ENCODE peak calls at places on chromosomes 3 and 15, in eight cellular contexts. J is RWPE2, Q is heart right ventricle, M is Peyer's patch, C is WERI-Rb-1, G is prostate gland, O is OCI-LY7, E is ovary. T is an unnamed sample.

GRCh38 chr3:152355744-152356665 is 87.3 kb downstream of the MBNL1 start:
- DNase-seq in M (no peak), G (no peak), Q (no peak), E (no peak), C (no peak), J (no peak), O (no peak), T (no peak)

GRCh38 chr15:61099030-61099800 is 129.9 kb downstream of the RORA start:
- DNase-seq in E (no peak), O (no peak), M (no peak), C (no peak), G (no peak), Q (no peak), J (no peak), T (no peak)

GRCh38 chr3:189222927-189223706 is 51.3 kb downstream of the TPRG1 start:
- DNase-seq in J (no peak), O (no peak), G (no peak), C (no peak), Q (no peak), M (no peak), E (no peak), T (no peak)

GRCh38 chr3:133717424-133717823 is 28.8 kb upstream of the TF start:
- DNase-seq in C (no peak), G (no peak), M (no peak), O (no peak), J (no peak), Q (no peak), E (no peak), T (no peak)

GRCh38 chr3:56131976-56132590 is 336.2 kb downstream of the ERC2 start:
- DNase-seq in Q (no peak), M (no peak), E (no peak), G (no peak), C (no peak), J (no peak), O (no peak), T (no peak)

GRCh38 chr15:31280037-31280830 is 46.4 kb upstream of the KLF13 start:
- DNase-seq in J (peak; percentile 55), O (no peak), E (no peak), C (peak; percentile 50), M (peak; percentile 44), G (peak; percentile 3), Q (peak; percentile 27), T (peak; percentile 52)

GRCh38 chr3:58627580-58627894 is 39.0 kb downstream of the FAM3D start:
- DNase-seq in O (no peak), G (peak; percentile 39), J (no peak), C (no peak), M (no peak), E (peak; percentile 72), Q (peak; percentile 65), T (no peak)

GRCh38 chr3:129854460-129854859 is 39.1 kb downstream of the TMCC1 start:
- DNase-seq in E (no peak), M (no peak), Q (no peak), C (no peak), O (no peak), J (no peak), G (no peak), T (no peak)

DNA sequence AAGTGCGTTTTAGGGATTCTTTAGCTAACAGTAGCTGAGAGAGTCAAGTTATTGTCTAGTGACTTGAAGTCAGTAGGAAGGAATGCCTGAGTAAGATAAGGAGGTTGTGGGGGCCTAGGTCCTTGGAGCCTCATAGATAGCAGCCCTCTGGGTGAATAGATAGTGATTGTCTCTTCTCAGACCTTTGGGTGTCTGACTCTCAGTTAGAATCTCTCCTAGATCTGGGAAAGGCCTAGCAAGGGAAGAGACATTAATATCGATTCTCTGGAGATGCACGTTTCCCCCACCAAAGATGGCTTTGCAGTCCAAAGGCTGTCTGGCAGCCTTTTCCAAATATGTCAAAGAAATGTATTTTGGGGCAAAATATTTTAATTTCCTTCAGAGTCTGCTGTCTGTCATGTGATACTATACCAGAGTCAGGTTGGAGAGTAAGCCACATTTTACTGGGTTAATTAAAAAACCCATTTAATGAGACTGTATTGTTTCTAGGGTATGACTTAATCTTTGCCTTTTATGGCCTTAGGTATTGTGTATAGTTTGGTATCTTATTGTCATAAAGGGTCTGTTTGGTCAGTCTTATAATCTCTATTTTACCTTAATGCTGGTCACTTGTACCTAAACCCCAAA is 92.2 kb downstream of the ST6GAL1 start:
- DNase-seq in C (no peak), E (no peak), Q (no peak), G (no peak), M (no peak), J (no peak), O (no peak), T (no peak)
- H3K4me3 ChIP-seq in C (no peak overlapping the region), E (no peak overlapping the region), Q (no peak overlapping the region), G (no peak overlapping the region), M (no peak overlapping the region), J (no peak overlapping the region), O (peak overlapping the region; percentile 94), T (no peak overlapping the region)

DNA sequence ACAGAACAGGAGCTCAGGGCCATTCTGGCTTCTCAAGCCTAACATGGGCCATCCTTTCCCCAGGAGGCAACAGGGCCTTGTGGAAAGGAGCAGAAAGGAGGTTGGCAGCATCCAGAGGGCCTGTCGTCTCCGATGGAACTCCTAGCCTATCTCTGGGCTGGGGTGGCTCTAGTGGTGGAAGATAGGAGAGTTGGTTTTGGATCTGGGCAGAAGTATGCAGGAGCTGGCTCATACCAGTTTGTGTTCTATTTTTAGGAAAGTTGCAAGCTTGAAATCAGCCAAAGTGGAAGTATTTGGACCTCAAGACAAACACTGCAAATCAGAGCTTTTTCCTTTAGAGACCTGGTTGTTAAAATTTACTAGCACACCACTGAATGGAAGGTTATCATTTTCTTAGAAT is 35.4 kb upstream of the XCR1 start:
- DNase-seq in E (no peak), O (no peak), M (no peak), G (no peak), C (no peak), J (no peak), Q (no peak), T (no peak)
- H3K27ac ChIP-seq in E (no peak overlapping the region), O (no peak overlapping the region), M (no peak overlapping the region), G (no peak overlapping the region), C (no peak overlapping the region), J (no peak overlapping the region), Q (no peak overlapping the region), T (no peak overlapping the region)

GRCh38 chr3:5009506-5010100 is 30.4 kb downstream of the BHLHE40 start:
- DNase-seq in Q (no peak), C (no peak), O (no peak), E (no peak), M (peak; percentile 28), J (peak; percentile 23), G (no peak), T (peak; percentile 31)

GRCh38 chr3:5010140-5010539 is 30.9 kb downstream of the BHLHE40 start:
- DNase-seq in O (no peak), Q (no peak), E (no peak), C (no peak), M (no peak), G (no peak), J (no peak), T (no peak)

GRCh38 chr3:5012398-5012797 is 33.2 kb downstream of the BHLHE40 start:
- DNase-seq in J (no peak), G (no peak), M (no peak), O (peak; percentile 30), C (no peak), Q (no peak), E (no peak), T (peak; percentile 8)

GRCh38 chr3:5011555-5012256 is 32.5 kb downstream of the BHLHE40 start:
- DNase-seq in C (no peak), E (no peak), Q (no peak), M (peak; percentile 82), O (peak; percentile 87), J (no peak), G (no peak), T (peak; percentile 69)

GRCh38 chr3:5010706-5011554 is 31.7 kb downstream of the BHLHE40 start:
- DNase-seq in J (peak; percentile 20), E (no peak), G (no peak), M (peak; percentile 76), C (no peak), O (peak; percentile 14), Q (no peak), T (peak; percentile 34)
- H3K4me3 ChIP-seq in J (no peak overlapping the region), E (no peak overlapping the region), G (no peak overlapping the region), M (no peak overlapping the region), C (no peak overlapping the region), O (peak overlapping the region; percentile 40), Q (no peak overlapping the region), T (no peak overlapping the region)

GRCh38 chr15:64636541-64636940 is 138.8 kb downstream of the RBPMS2 start:
- DNase-seq in O (no peak), Q (no peak), J (no peak), M (no peak), G (no peak), E (no peak), C (no peak), T (no peak)
- H3K27ac ChIP-seq in O (no peak overlapping the region), Q (no peak overlapping the region), J (no peak overlapping the region), M (peak overlapping the region; percentile 55), G (peak overlapping the region; percentile 42), E (no peak overlapping the region), C (no peak overlapping the region), T (peak overlapping the region; percentile 40)

GRCh38 chr3:136931587-136931986 is 26.2 kb upstream of the IL20RB start:
- DNase-seq in C (no peak), M (no peak), E (no peak), J (no peak), O (no peak), G (no peak), Q (no peak), T (no peak)
- H3K4me3 ChIP-seq in C (no peak overlapping the region), M (no peak overlapping the region), E (no peak overlapping the region), J (no peak overlapping the region), O (no peak overlapping the region), G (no peak overlapping the region), Q (peak overlapping the region; percentile 51), T (peak overlapping the region; percentile 36)

DNA sequence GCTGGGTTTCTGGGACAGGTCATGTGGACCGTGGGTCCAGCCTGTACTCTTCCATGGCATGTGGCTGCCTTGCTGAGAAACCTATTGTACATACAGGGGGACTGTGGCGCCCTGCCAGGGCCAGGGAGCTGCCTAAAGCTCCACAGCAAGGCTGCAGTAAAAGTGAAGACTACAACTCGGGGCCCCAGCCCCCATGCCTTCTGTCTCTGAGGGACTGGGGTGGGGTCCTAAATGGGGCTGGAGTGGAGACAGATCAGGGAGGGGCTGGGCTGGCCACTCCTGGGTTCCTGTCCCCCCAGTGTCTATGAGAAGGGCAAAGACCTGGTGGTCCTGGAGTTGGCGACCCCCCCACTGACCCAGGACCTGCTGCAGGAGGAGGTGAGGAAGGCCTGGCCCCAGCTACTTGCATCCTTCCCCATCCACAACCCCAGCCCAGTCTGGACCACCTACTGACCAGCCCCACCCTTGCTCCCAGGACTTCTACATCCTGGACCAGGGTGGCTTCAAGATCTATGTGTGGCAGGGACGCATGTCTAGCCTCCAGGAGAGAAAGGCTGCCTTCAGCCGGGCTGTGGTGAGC is 7.3 kb downstream of the VILL start:
- DNase-seq in G (no peak), E (peak; percentile 40), J (peak; percentile 45), Q (peak; percentile 28), M (peak; percentile 54), O (no peak), C (no peak), T (peak; percentile 68)
- H3K27ac ChIP-seq in G (peak overlapping the region; percentile 85), E (peak overlapping the region; percentile 22), J (no peak overlapping the region), Q (peak overlapping the region; percentile 86), M (peak overlapping the region; percentile 89), O (peak overlapping the region; percentile 55), C (no peak overlapping the region), T (peak overlapping the region; percentile 92)

T was measured in upper lobe of right lung.